ENCODE peak calls at places on chromosomes 13 and 19, in nine cellular contexts. X, G, J, Y, T, E, V, S and F are unnamed samples.

GRCh38 chr19:18657590-18658365 is 20.9 kb downstream of the KLHL26 start:
- DNase-seq in X (peak), G (no peak), J (peak), Y (no peak), T (peak), E (peak), V (no peak), S (no peak), F (no peak)

GRCh38 chr13:102901056-102901455 is 55.2 kb downstream of the ERCC5 start:
- DNase-seq in X (no peak), G (no peak), J (no peak), Y (no peak), T (no peak), E (no peak), V (no peak), S (no peak), F (no peak)

GRCh38 chr19:52703917-52704316 is 30.9 kb downstream of the ZNF611 start:
- DNase-seq in X (no peak), G (no peak), J (no peak), Y (no peak), T (no peak), E (no peak), V (no peak), S (no peak), F (no peak)

GRCh38 chr19:7605490-7606222 is 10.0 kb downstream of the CAMSAP3 start:
- DNase-seq in X (no peak), G (no peak), J (no peak), Y (no peak), T (no peak), E (no peak), V (no peak), S (no peak), F (no peak)

GRCh38 chr13:97946951-97947588 is 6.4 kb upstream of the IPO5 start:
- DNase-seq in X (no peak), G (no peak), J (no peak), Y (no peak), T (no peak), E (no peak), V (no peak), S (no peak), F (no peak)

GRCh38 chr13:36133950-36134349 is 2.8 kb upstream of the DCLK1 start:
- DNase-seq in X (no peak), G (no peak), J (no peak), Y (no peak), T (no peak), E (no peak), V (no peak), S (no peak), F (no peak)

GRCh38 chr19:54029930-54030490 is 33.7 kb downstream of the VSTM1 start:
- DNase-seq in X (no peak), G (peak), J (peak), Y (peak), T (peak), E (peak), V (peak), S (no peak), F (peak)

GRCh38 chr13:87872813-87873212 is 201.6 kb downstream of the SLITRK5 start:
- DNase-seq in X (no peak), G (no peak), J (no peak), Y (no peak), T (no peak), E (no peak), V (no peak), S (no peak), F (no peak)

GRCh38 chr19:45767410-45767880 is 1.6 kb downstream of the SIX5 start:
- DNase-seq in X (peak), G (peak), J (peak), Y (peak), T (peak), E (peak), V (peak), S (no peak), F (peak)

GRCh38 chr13:20231839-20232555 is at the start of gene GJB6:
- DNase-seq in X (no peak), G (no peak), J (no peak), Y (no peak), T (no peak), E (no peak), V (peak), S (no peak), F (no peak)

GRCh38 chr19:15836595-15837398 is 21.3 kb upstream of the OR10H1 start:
- DNase-seq in X (peak), G (peak), J (peak), Y (peak), T (peak), E (peak), V (peak), S (peak), F (peak)
- H3K4me3 ChIP-seq in X (peak), G (peak), J (peak), Y (peak), T (peak), E (peak), V (peak), S (peak), F (peak)

GRCh38 chr19:12669272-12670158 is 2.9 kb downstream of the WDR83 start:
- DNase-seq in X (peak), G (peak), J (peak), Y (peak), T (peak), E (peak), V (peak), S (no peak), F (peak)

GRCh38 chr19:12668346-12668745 is 1.7 kb downstream of the WDR83 start:
- DNase-seq in X (no peak), G (no peak), J (no peak), Y (no peak), T (no peak), E (no peak), V (no peak), S (no peak), F (no peak)

GRCh38 chr19:12667903-12668302 is 1.3 kb downstream of the WDR83 start:
- DNase-seq in X (no peak), G (no peak), J (no peak), Y (no peak), T (no peak), E (no peak), V (no peak), S (no peak), F (no peak)

GRCh38 chr19:12670159-12670928 is 3.7 kb downstream of the WDR83 start:
- DNase-seq in X (no peak), G (no peak), J (no peak), Y (no peak), T (no peak), E (no peak), V (no peak), S (no peak), F (no peak)

GRCh38 chr19:12668937-12669271 is 2.3 kb downstream of the WDR83 start:
- DNase-seq in X (no peak), G (peak), J (peak), Y (peak), T (peak), E (peak), V (peak), S (no peak), F (peak)
- TF ChIP-seq POLR2A in X (no peak), G (no peak), J (no peak), Y (no peak), T (no peak), E (no peak), V (no peak), S (no peak), F (no peak)

GRCh38 chr13:99590519-99591011 is 89.3 kb downstream of the TM9SF2 start:
- DNase-seq in X (no peak), G (no peak), J (no peak), Y (no peak), T (no peak), E (no peak), V (no peak), S (no peak), F (no peak)

GRCh38 chr13:99582511-99582910 is 81.2 kb downstream of the TM9SF2 start:
- DNase-seq in X (no peak), G (no peak), J (no peak), Y (no peak), T (no peak), E (no peak), V (no peak), S (no peak), F (peak)

GRCh38 chr13:99585609-99586008 is 84.3 kb downstream of the TM9SF2 start:
- DNase-seq in X (no peak), G (no peak), J (no peak), Y (no peak), T (no peak), E (no peak), V (no peak), S (no peak), F (no peak)

GRCh38 chr13:99589575-99589974 is 88.3 kb downstream of the TM9SF2 start:
- DNase-seq in X (no peak), G (no peak), J (no peak), Y (no peak), T (no peak), E (no peak), V (no peak), S (no peak), F (peak)

DNA sequence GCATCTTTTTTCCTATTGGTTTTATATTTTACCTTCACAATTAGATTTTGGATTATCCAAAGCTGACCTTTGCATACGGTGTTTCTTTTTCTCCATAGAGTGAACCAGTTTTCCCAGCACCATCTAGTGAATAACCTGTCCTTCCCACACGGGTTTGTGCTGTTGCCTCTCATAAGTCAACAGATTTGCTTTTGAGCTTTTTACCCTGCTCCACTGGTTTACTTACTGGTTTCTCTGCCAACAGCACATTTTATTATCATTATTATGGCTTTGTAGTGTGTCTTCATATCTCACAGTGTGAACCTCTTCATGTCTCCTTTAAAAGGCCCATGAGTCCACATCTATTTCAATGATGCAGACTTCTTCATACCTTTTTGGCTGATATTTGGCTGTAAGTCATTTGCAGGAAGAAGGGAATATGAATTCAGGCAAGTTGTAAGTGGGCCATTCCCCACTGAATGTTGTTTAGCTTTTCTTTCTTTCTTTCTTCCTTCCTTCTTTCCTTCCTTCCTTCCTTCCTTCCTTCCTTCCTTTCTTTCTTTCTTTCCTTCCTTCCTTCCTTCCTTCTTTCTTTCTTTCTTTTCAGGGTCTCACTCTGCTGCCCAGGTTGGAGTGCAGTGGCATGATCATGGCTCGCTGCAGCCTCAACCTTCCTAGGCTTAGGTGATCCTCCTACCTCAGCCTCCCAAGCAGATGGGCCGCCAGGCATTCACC is 86.8 kb downstream of the TM9SF2 start:
- DNase-seq in X (no peak), G (peak), J (no peak), Y (no peak), T (no peak), E (no peak), V (no peak), S (no peak), F (peak)
- TF ChIP-seq CTCF in X (no peak), G (no peak), J (no peak), Y (no peak), T (no peak), E (no peak), V (no peak), S (no peak), F (no peak)

DNA sequence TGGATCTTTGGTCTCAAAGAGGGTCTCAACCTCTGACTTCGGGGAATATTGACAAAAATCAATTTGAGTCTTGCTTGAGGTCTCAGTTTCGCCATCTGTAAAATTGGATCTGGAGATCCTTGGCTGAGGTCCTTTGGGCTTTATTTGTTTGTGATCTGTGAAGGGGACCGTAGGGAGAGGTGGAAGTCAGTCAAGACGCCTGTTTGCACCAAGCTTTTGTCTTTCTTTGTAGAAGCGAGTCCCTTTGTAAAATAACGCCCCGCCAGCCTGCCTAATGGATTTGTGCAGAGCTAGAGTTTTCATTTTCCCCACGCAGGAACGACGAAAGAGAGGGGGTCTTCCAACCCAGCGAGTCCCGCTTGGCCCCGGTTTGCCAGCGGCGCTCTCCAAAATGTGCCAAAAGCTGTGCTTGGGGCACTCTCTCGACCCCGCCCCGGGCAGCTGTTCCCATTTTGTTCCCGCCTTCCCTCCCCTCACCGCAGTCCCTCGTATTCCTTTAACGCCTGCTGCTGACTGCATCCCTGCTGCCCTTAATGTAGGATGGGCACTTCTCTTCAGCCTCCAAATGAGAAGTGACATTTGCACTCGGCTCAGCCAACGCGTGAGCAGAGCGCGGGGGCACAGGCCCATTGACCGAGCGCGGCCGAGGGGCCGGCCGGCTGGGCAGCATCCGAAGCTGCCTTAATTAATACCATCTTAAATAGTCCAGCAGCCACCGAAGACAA is 13.0 kb downstream of the ZIC5 start:
- DNase-seq in X (no peak), G (no peak), J (no peak), Y (no peak), T (no peak), E (no peak), V (no peak), S (no peak), F (no peak)
- H3K4me3 ChIP-seq in X (no peak), G (no peak), J (no peak), Y (no peak), T (no peak), E (no peak), V (no peak), S (no peak), F (no peak)